ENCODE peak calls at places on chromosomes 1 and 21, in eight cellular contexts. One of them, this sample, is unnamed.

GRCh38 chr1:83999316-83999819 is 436 bp upstream of the TTLL7 start:
- DNase-seq in A549: peak; percentile 53
- DNase-seq in tibial artery: peak; percentile 89
- DNase-seq in left lung: peak; percentile 88
- DNase-seq in H9: peak; percentile 88
- DNase-seq in substantia nigra: no peak
- DNase-seq in uterus: peak; percentile 68
- DNase-seq in psoas muscle: peak; percentile 77
- DNase-seq in this sample: peak; percentile 93

GRCh38 chr1:109788695-109789521 is 25.2 kb upstream of the EPS8L3 start:
- DNase-seq in A549: peak; percentile 58
- DNase-seq in tibial artery: peak; percentile 51
- DNase-seq in left lung: no peak
- DNase-seq in H9: peak; percentile 78
- DNase-seq in substantia nigra: no peak
- DNase-seq in uterus: peak; percentile 13
- DNase-seq in psoas muscle: no peak
- DNase-seq in this sample: no peak

GRCh38 chr1:108016451-108016920 is 51.5 kb upstream of the VAV3 start:
- DNase-seq in A549: no peak
- DNase-seq in tibial artery: no peak
- DNase-seq in left lung: no peak
- DNase-seq in H9: no peak
- DNase-seq in substantia nigra: no peak
- DNase-seq in uterus: no peak
- DNase-seq in psoas muscle: no peak
- DNase-seq in this sample: no peak

GRCh38 chr1:214021321-214021720 is 33.5 kb downstream of the PROX1 start:
- DNase-seq in A549: no peak
- DNase-seq in tibial artery: no peak
- DNase-seq in left lung: no peak
- DNase-seq in H9: no peak
- DNase-seq in substantia nigra: no peak
- DNase-seq in uterus: no peak
- DNase-seq in psoas muscle: no peak
- DNase-seq in this sample: no peak

GRCh38 chr1:153789478-153790148 is 14.4 kb downstream of the SLC27A3 start:
- DNase-seq in A549: no peak
- DNase-seq in tibial artery: peak; percentile 71
- DNase-seq in left lung: no peak
- DNase-seq in H9: peak; percentile 28
- DNase-seq in substantia nigra: no peak
- DNase-seq in uterus: no peak
- DNase-seq in psoas muscle: peak; percentile 15
- DNase-seq in this sample: no peak

GRCh38 chr1:3078421-3078820 is 9.4 kb downstream of the PRDM16 start:
- DNase-seq in A549: no peak
- DNase-seq in tibial artery: no peak
- DNase-seq in left lung: no peak
- DNase-seq in H9: no peak
- DNase-seq in substantia nigra: no peak
- DNase-seq in uterus: no peak
- DNase-seq in psoas muscle: no peak
- DNase-seq in this sample: peak; percentile 34

GRCh38 chr1:229388876-229389580 is 44.9 kb downstream of the ACTA1 start:
- DNase-seq in A549: no peak
- DNase-seq in tibial artery: no peak
- DNase-seq in left lung: no peak
- DNase-seq in H9: no peak
- DNase-seq in substantia nigra: no peak
- DNase-seq in uterus: no peak
- DNase-seq in psoas muscle: no peak
- DNase-seq in this sample: no peak

GRCh38 chr21:16370176-16370575 is 640.4 kb downstream of the USP25 start:
- DNase-seq in A549: no peak
- DNase-seq in tibial artery: no peak
- DNase-seq in left lung: no peak
- DNase-seq in H9: no peak
- DNase-seq in substantia nigra: no peak
- DNase-seq in uterus: no peak
- DNase-seq in psoas muscle: no peak
- DNase-seq in this sample: no peak

GRCh38 chr1:107140703-107141490 is at the start of gene NTNG1:
- DNase-seq in A549: no peak
- DNase-seq in tibial artery: no peak
- DNase-seq in left lung: peak; percentile 81
- DNase-seq in H9: peak; percentile 45
- DNase-seq in substantia nigra: no peak
- DNase-seq in uterus: no peak
- DNase-seq in psoas muscle: no peak
- DNase-seq in this sample: peak; percentile 47

GRCh38 chr21:33480481-33481103 is 818 bp upstream of the TMEM50B start:
- DNase-seq in A549: no peak
- DNase-seq in tibial artery: no peak
- DNase-seq in left lung: no peak
- DNase-seq in H9: no peak
- DNase-seq in substantia nigra: no peak
- DNase-seq in uterus: no peak
- DNase-seq in psoas muscle: no peak
- DNase-seq in this sample: no peak

GRCh38 chr1:156859523-156860112 is 701 bp upstream of the INSRR start:
- DNase-seq in A549: no peak
- DNase-seq in tibial artery: no peak
- DNase-seq in left lung: no peak
- DNase-seq in H9: peak; percentile 53
- DNase-seq in substantia nigra: no peak
- DNase-seq in uterus: peak; percentile 32
- DNase-seq in psoas muscle: no peak
- DNase-seq in this sample: no peak

GRCh38 chr1:69755647-69756046 is 187.9 kb downstream of the LRRC7 start:
- DNase-seq in A549: no peak
- DNase-seq in tibial artery: no peak
- DNase-seq in left lung: no peak
- DNase-seq in H9: no peak
- DNase-seq in substantia nigra: no peak
- DNase-seq in uterus: no peak
- DNase-seq in psoas muscle: no peak
- DNase-seq in this sample: no peak

GRCh38 chr1:11880911-11881748 is 22.4 kb upstream of the NPPB start:
- DNase-seq in A549: no peak
- DNase-seq in tibial artery: no peak
- DNase-seq in left lung: peak; percentile 58
- DNase-seq in H9: no peak
- DNase-seq in substantia nigra: no peak
- DNase-seq in uterus: no peak
- DNase-seq in psoas muscle: peak; percentile 81
- DNase-seq in this sample: peak; percentile 23

GRCh38 chr1:208139434-208140086 is 104.6 kb downstream of the PLXNA2 start:
- DNase-seq in A549: no peak
- DNase-seq in tibial artery: no peak
- DNase-seq in left lung: no peak
- DNase-seq in H9: no peak
- DNase-seq in substantia nigra: no peak
- DNase-seq in uterus: no peak
- DNase-seq in psoas muscle: no peak
- DNase-seq in this sample: no peak

GRCh38 chr1:115829023-115829674 is 11.8 kb downstream of the NHLH2 start:
- DNase-seq in A549: no peak
- DNase-seq in tibial artery: no peak
- DNase-seq in left lung: no peak
- DNase-seq in H9: no peak
- DNase-seq in substantia nigra: no peak
- DNase-seq in uterus: peak; percentile 42
- DNase-seq in psoas muscle: peak; percentile 17
- DNase-seq in this sample: peak; percentile 47

GRCh38 chr1:175410560-175410959 is 218.0 kb upstream of the KIAA0040 start:
- DNase-seq in A549: no peak
- DNase-seq in tibial artery: no peak
- DNase-seq in left lung: no peak
- DNase-seq in H9: no peak
- DNase-seq in substantia nigra: no peak
- DNase-seq in uterus: no peak
- DNase-seq in psoas muscle: no peak
- DNase-seq in this sample: no peak

GRCh38 chr1:173409613-173410012 is 67.5 kb upstream of the PRDX6 start:
- DNase-seq in A549: no peak
- DNase-seq in tibial artery: no peak
- DNase-seq in left lung: no peak
- DNase-seq in H9: no peak
- DNase-seq in substantia nigra: no peak
- DNase-seq in uterus: no peak
- DNase-seq in psoas muscle: peak; percentile 18
- DNase-seq in this sample: no peak

GRCh38 chr1:35558374-35559316 is 1.0 kb downstream of the NCDN start:
- DNase-seq in A549: no peak
- DNase-seq in tibial artery: no peak
- DNase-seq in left lung: no peak
- DNase-seq in H9: no peak
- DNase-seq in substantia nigra: no peak
- DNase-seq in uterus: no peak
- DNase-seq in psoas muscle: no peak
- DNase-seq in this sample: no peak

GRCh38 chr1:223707270-223708000 is 4.9 kb upstream of the CAPN2 start:
- DNase-seq in A549: peak; percentile 84
- DNase-seq in tibial artery: peak; percentile 90
- DNase-seq in left lung: no peak
- DNase-seq in H9: no peak
- DNase-seq in substantia nigra: no peak
- DNase-seq in uterus: peak; percentile 84
- DNase-seq in psoas muscle: peak; percentile 82
- DNase-seq in this sample: no peak

GRCh38 chr1:162497723-162498441 is at the start of gene UHMK1:
- DNase-seq in A549: peak; percentile 93
- DNase-seq in tibial artery: peak; percentile 95
- DNase-seq in left lung: peak; percentile 94
- DNase-seq in H9: peak; percentile 89
- DNase-seq in substantia nigra: peak; percentile 76
- DNase-seq in uterus: peak; percentile 85
- DNase-seq in psoas muscle: peak; percentile 91
- DNase-seq in this sample: peak; percentile 93

GRCh38 chr1:162502928-162503327 is 5.3 kb downstream of the UHMK1 start:
- DNase-seq in A549: no peak
- DNase-seq in tibial artery: no peak
- DNase-seq in left lung: no peak
- DNase-seq in H9: no peak
- DNase-seq in substantia nigra: no peak
- DNase-seq in uterus: no peak
- DNase-seq in psoas muscle: no peak
- DNase-seq in this sample: no peak

GRCh38 chr1:162500805-162501204 is 3.2 kb downstream of the UHMK1 start:
- DNase-seq in A549: no peak
- DNase-seq in tibial artery: no peak
- DNase-seq in left lung: no peak
- DNase-seq in H9: no peak
- DNase-seq in substantia nigra: no peak
- DNase-seq in uterus: no peak
- DNase-seq in psoas muscle: no peak
- DNase-seq in this sample: no peak

GRCh38 chr1:162498442-162498785 is 796 bp downstream of the UHMK1 start:
- DNase-seq in A549: no peak
- DNase-seq in tibial artery: no peak
- DNase-seq in left lung: no peak
- DNase-seq in H9: no peak
- DNase-seq in substantia nigra: no peak
- DNase-seq in uterus: no peak
- DNase-seq in psoas muscle: no peak
- DNase-seq in this sample: no peak

GRCh38 chr1:162502077-162502476 is 4.5 kb downstream of the UHMK1 start:
- DNase-seq in A549: no peak
- DNase-seq in tibial artery: no peak
- DNase-seq in left lung: no peak
- DNase-seq in H9: no peak
- DNase-seq in substantia nigra: no peak
- DNase-seq in uterus: no peak
- DNase-seq in psoas muscle: no peak
- DNase-seq in this sample: no peak
- H3K27ac ChIP-seq in A549: no peak overlapping the region
- H3K27ac ChIP-seq in tibial artery: no peak overlapping the region
- H3K27ac ChIP-seq in left lung: no peak overlapping the region
- H3K27ac ChIP-seq in H9: no peak overlapping the region
- H3K27ac ChIP-seq in substantia nigra: no peak overlapping the region
- H3K27ac ChIP-seq in uterus: no peak overlapping the region
- H3K27ac ChIP-seq in psoas muscle: no peak overlapping the region
- H3K27ac ChIP-seq in this sample: no peak overlapping the region

GRCh38 chr1:9826087-9826486 is 2.3 kb upstream of the CLSTN1 start:
- DNase-seq in A549: no peak
- DNase-seq in tibial artery: no peak
- DNase-seq in left lung: no peak
- DNase-seq in H9: no peak
- DNase-seq in substantia nigra: no peak
- DNase-seq in uterus: no peak
- DNase-seq in psoas muscle: no peak
- DNase-seq in this sample: no peak
- H3K27ac ChIP-seq in A549: peak overlapping the region; percentile 100
- H3K27ac ChIP-seq in tibial artery: peak overlapping the region; percentile 93
- H3K27ac ChIP-seq in left lung: no peak overlapping the region
- H3K27ac ChIP-seq in H9: no peak overlapping the region
- H3K27ac ChIP-seq in substantia nigra: no peak overlapping the region
- H3K27ac ChIP-seq in uterus: peak overlapping the region; percentile 98
- H3K27ac ChIP-seq in psoas muscle: peak overlapping the region; percentile 83
- H3K27ac ChIP-seq in this sample: no peak overlapping the region

GRCh38 chr1:162284206-162284955 is 92.3 kb downstream of the SPATA46 start:
- DNase-seq in A549: no peak
- DNase-seq in tibial artery: no peak
- DNase-seq in left lung: no peak
- DNase-seq in H9: no peak
- DNase-seq in substantia nigra: no peak
- DNase-seq in uterus: no peak
- DNase-seq in psoas muscle: no peak
- DNase-seq in this sample: no peak
- H3K27ac ChIP-seq in A549: no peak overlapping the region
- H3K27ac ChIP-seq in tibial artery: no peak overlapping the region
- H3K27ac ChIP-seq in left lung: no peak overlapping the region
- H3K27ac ChIP-seq in H9: no peak overlapping the region
- H3K27ac ChIP-seq in substantia nigra: no peak overlapping the region
- H3K27ac ChIP-seq in uterus: no peak overlapping the region
- H3K27ac ChIP-seq in psoas muscle: no peak overlapping the region
- H3K27ac ChIP-seq in this sample: no peak overlapping the region

DNA sequence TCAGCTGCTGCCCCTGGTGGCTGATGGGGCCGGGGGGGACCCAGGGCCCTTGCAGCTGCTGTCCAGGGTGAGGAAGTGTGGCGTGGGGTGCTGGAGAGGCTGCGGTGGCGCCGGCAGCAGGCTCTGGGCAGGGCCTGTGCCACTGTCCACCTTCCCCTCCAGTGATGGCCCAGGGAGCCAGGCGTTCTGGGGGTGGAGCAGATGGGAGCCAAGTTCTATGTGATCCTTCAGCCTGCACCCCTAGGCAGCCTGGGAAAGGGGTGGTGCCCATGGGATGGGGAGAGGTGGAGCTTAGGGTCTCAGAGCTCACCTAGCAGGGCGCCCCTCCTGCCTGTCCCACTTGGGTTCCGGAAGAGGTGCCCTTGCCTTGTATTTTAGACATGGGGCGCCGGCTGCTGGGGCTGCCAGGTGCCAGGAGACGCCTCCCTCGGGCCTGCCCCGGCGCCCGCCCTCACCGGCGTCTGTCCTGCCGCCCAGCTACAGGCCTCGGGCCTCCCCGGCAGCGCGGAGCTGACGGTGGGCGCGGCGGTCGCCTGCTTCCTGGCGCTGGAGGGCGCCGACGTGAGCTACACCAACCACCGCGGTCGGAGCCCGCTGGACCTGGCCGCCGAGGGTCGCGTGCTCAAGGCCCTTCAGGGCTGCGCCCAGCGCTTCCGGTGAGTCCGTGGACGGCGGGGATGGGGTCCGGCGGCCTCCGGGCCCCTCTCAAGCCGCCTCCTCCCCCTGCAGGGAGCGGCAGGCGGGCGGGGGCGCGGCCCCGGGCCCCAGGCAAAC is 3.1 kb upstream of the MMP23B start:
- DNase-seq in A549: no peak
- DNase-seq in tibial artery: peak; percentile 65
- DNase-seq in left lung: peak; percentile 76
- DNase-seq in H9: peak; percentile 84
- DNase-seq in substantia nigra: no peak
- DNase-seq in uterus: no peak
- DNase-seq in psoas muscle: peak; percentile 17
- DNase-seq in this sample: no peak
- H3K27ac ChIP-seq in A549: no peak overlapping the region
- H3K27ac ChIP-seq in tibial artery: no peak overlapping the region
- H3K27ac ChIP-seq in left lung: peak overlapping the region; percentile 45
- H3K27ac ChIP-seq in H9: no peak overlapping the region
- H3K27ac ChIP-seq in substantia nigra: no peak overlapping the region
- H3K27ac ChIP-seq in uterus: no peak overlapping the region
- H3K27ac ChIP-seq in psoas muscle: no peak overlapping the region
- H3K27ac ChIP-seq in this sample: no peak overlapping the region